ENCODE peak calls at places on chromosomes 16 and 17, in five cellular contexts. One of them, this sample, is unnamed.

GRCh38 chr17:61562287-61562686 is 28.7 kb downstream of the NACA2 start:
- DNase-seq in brain microvascular endothelial cell: no peak
- DNase-seq in AG09319: no peak
- DNase-seq in activated B cell treated with CpG ODN at 0.5 μM for 24 hours: no peak
- DNase-seq in endothelial cell of umbilical vein: no peak
- DNase-seq in this sample: no peak

GRCh38 chr16:57395026-57395425 is 9.5 kb upstream of the CCL17 start:
- DNase-seq in brain microvascular endothelial cell: no peak
- DNase-seq in AG09319: no peak
- DNase-seq in activated B cell treated with CpG ODN at 0.5 μM for 24 hours: no peak
- DNase-seq in endothelial cell of umbilical vein: no peak
- DNase-seq in this sample: no peak

GRCh38 chr17:55340171-55340570 is 75.4 kb downstream of the HLF start:
- DNase-seq in brain microvascular endothelial cell: no peak
- DNase-seq in AG09319: no peak
- DNase-seq in activated B cell treated with CpG ODN at 0.5 μM for 24 hours: no peak
- DNase-seq in endothelial cell of umbilical vein: no peak
- DNase-seq in this sample: no peak

GRCh38 chr16:31181102-31181830 is 1.3 kb downstream of the FUS start:
- DNase-seq in brain microvascular endothelial cell: no peak
- DNase-seq in AG09319: no peak
- DNase-seq in activated B cell treated with CpG ODN at 0.5 μM for 24 hours: peak; percentile 32
- DNase-seq in endothelial cell of umbilical vein: peak; percentile 29
- DNase-seq in this sample: no peak

GRCh38 chr16:88906020-88906419 is 39.6 kb upstream of the PABPN1L start:
- DNase-seq in brain microvascular endothelial cell: no peak
- DNase-seq in AG09319: no peak
- DNase-seq in activated B cell treated with CpG ODN at 0.5 μM for 24 hours: no peak
- DNase-seq in endothelial cell of umbilical vein: no peak
- DNase-seq in this sample: no peak

GRCh38 chr16:66521951-66522771 is 27.8 kb downstream of the TK2 start:
- DNase-seq in brain microvascular endothelial cell: peak; percentile 87
- DNase-seq in AG09319: no peak
- DNase-seq in activated B cell treated with CpG ODN at 0.5 μM for 24 hours: peak; percentile 62
- DNase-seq in endothelial cell of umbilical vein: peak; percentile 81
- DNase-seq in this sample: no peak

GRCh38 chr16:79415983-79416641 is 184.4 kb downstream of the MAF start:
- DNase-seq in brain microvascular endothelial cell: no peak
- DNase-seq in AG09319: no peak
- DNase-seq in activated B cell treated with CpG ODN at 0.5 μM for 24 hours: no peak
- DNase-seq in endothelial cell of umbilical vein: no peak
- DNase-seq in this sample: no peak

GRCh38 chr16:49592507-49593422 is 219.2 kb downstream of the C16orf78 start:
- DNase-seq in brain microvascular endothelial cell: no peak
- DNase-seq in AG09319: no peak
- DNase-seq in activated B cell treated with CpG ODN at 0.5 μM for 24 hours: no peak
- DNase-seq in endothelial cell of umbilical vein: peak; percentile 33
- DNase-seq in this sample: peak; percentile 66

GRCh38 chr17:82003411-82004381 is 19.0 kb downstream of the CENPX start:
- DNase-seq in brain microvascular endothelial cell: peak; percentile 93
- DNase-seq in AG09319: peak; percentile 68
- DNase-seq in activated B cell treated with CpG ODN at 0.5 μM for 24 hours: no peak
- DNase-seq in endothelial cell of umbilical vein: peak; percentile 93
- DNase-seq in this sample: no peak
- TF ChIP-seq CTCF in brain microvascular endothelial cell: no peak
- TF ChIP-seq CTCF in AG09319: no peak
- TF ChIP-seq CTCF in activated B cell treated with CpG ODN at 0.5 μM for 24 hours: no peak
- TF ChIP-seq CTCF in endothelial cell of umbilical vein: no peak
- TF ChIP-seq CTCF in this sample: no peak

DNA sequence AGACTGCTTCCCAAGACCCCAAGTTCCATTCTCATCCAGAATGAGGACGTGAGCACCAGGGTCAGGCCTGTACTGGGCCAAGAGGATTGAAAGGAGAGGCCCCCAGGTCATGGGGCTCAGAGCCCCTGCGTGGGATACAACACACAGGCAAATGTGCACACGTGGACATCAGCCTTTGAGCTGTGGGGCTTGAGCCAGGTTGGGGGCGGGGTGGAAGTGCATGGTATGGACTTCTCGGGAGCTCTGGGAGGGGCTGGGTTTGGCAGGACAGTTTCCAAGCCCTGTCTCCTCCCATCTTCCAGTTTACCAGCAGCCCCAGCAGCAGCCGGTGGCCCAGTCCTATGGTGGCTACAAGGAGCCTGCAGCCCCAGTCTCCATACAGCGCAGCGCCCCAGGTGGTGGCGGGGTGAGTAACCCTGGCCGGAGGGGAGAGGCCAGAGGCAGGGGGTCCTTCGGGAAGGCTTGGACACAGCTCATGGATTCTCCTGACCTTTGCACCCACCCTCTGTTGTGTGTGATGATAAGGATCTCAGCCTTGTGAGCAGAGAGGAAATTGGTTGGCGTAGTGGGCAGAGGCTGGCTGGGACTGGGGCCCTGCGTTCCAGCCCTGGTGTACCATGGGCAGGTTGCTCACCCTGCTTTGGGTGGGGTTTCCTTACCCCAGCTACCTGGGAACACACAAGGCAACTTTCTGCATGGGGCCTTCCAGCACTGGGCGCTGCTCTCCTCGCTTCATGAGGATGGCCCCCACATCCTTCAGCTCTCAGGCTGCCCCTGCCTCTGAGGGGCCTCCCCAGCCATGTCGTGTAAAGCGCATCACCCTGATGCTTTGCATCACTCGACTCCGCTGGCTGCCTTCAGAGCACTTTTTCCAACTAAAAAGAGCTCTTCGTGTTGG is 10.4 kb upstream of the LASP1NB start:
- DNase-seq in brain microvascular endothelial cell: no peak
- DNase-seq in AG09319: no peak
- DNase-seq in activated B cell treated with CpG ODN at 0.5 μM for 24 hours: peak; percentile 10
- DNase-seq in endothelial cell of umbilical vein: no peak
- DNase-seq in this sample: peak; percentile 54
- TF ChIP-seq CTCF in brain microvascular endothelial cell: no peak
- TF ChIP-seq CTCF in AG09319: no peak
- TF ChIP-seq CTCF in activated B cell treated with CpG ODN at 0.5 μM for 24 hours: no peak
- TF ChIP-seq CTCF in endothelial cell of umbilical vein: no peak
- TF ChIP-seq CTCF in this sample: no peak

DNA sequence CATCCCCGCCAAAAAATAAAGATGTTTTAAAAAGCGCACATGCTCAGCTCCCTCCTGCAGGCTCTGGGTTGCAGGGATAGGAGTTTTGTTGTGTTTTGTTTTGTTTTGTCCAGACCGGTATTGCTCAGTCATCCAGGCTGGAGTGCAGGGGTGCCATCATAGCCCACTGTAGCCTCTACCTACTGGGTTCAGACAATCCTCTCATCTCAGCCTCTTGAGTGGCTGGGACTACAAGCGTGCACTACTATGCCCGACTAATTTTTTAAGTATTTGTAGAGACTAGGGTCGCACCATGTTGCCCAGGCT is 661 bp downstream of the WWOX start:
- DNase-seq in brain microvascular endothelial cell: no peak
- DNase-seq in AG09319: no peak
- DNase-seq in activated B cell treated with CpG ODN at 0.5 μM for 24 hours: no peak
- DNase-seq in endothelial cell of umbilical vein: no peak
- DNase-seq in this sample: no peak
- TF ChIP-seq CTCF in brain microvascular endothelial cell: no peak
- TF ChIP-seq CTCF in AG09319: no peak
- TF ChIP-seq CTCF in activated B cell treated with CpG ODN at 0.5 μM for 24 hours: no peak
- TF ChIP-seq CTCF in endothelial cell of umbilical vein: no peak
- TF ChIP-seq CTCF in this sample: no peak

GRCh38 chr17:35025541-35025940 is 38.0 kb downstream of the RFFL start:
- DNase-seq in brain microvascular endothelial cell: no peak
- DNase-seq in AG09319: no peak
- DNase-seq in activated B cell treated with CpG ODN at 0.5 μM for 24 hours: no peak
- DNase-seq in endothelial cell of umbilical vein: no peak
- DNase-seq in this sample: no peak

GRCh38 chr17:35019386-35020179 is 39.3 kb downstream of the LIG3 start:
- DNase-seq in brain microvascular endothelial cell: no peak
- DNase-seq in AG09319: no peak
- DNase-seq in activated B cell treated with CpG ODN at 0.5 μM for 24 hours: no peak
- DNase-seq in endothelial cell of umbilical vein: no peak
- DNase-seq in this sample: no peak

GRCh38 chr17:35023538-35023937 is 40.0 kb downstream of the RFFL start:
- DNase-seq in brain microvascular endothelial cell: no peak
- DNase-seq in AG09319: no peak
- DNase-seq in activated B cell treated with CpG ODN at 0.5 μM for 24 hours: no peak
- DNase-seq in endothelial cell of umbilical vein: no peak
- DNase-seq in this sample: no peak

GRCh38 chr17:35021520-35022380 is 41.4 kb downstream of the LIG3 start:
- DNase-seq in brain microvascular endothelial cell: no peak
- DNase-seq in AG09319: no peak
- DNase-seq in activated B cell treated with CpG ODN at 0.5 μM for 24 hours: no peak
- DNase-seq in endothelial cell of umbilical vein: no peak
- DNase-seq in this sample: no peak

DNA sequence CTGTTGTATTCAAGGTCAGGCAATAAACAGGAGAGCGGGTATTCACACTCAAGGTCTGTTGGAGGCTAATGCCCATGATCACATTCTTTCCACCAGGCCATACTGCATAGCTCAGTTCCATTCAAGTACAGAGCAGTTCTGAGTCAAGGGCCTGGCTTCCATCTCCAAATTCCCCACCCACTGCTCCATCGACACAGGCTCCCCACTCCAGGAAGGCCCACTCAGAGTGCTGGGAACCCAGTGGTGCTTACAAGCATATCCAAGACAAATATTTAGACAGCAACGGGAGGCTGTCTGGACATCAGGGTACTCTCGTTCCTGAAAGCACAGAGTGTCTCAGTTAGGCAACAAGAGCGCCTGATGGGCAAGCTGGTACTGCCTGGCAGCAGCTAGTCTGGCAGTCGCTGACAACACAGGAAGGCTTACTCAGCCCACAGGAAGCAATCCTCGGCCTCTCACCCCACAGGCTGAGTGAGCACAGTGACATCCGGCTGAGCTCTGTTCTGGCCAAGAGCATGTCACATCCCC is 40.9 kb downstream of the RFFL start:
- DNase-seq in brain microvascular endothelial cell: peak; percentile 97
- DNase-seq in AG09319: peak; percentile 30
- DNase-seq in activated B cell treated with CpG ODN at 0.5 μM for 24 hours: peak; percentile 25
- DNase-seq in endothelial cell of umbilical vein: peak; percentile 95
- DNase-seq in this sample: no peak
- TF ChIP-seq CTCF in brain microvascular endothelial cell: peak; percentile 59
- TF ChIP-seq CTCF in AG09319: no peak
- TF ChIP-seq CTCF in activated B cell treated with CpG ODN at 0.5 μM for 24 hours: no peak
- TF ChIP-seq CTCF in endothelial cell of umbilical vein: peak; percentile 12
- TF ChIP-seq CTCF in this sample: no peak

GRCh38 chr16:30068750-30069574 is 3.4 kb downstream of the ALDOA start:
- DNase-seq in brain microvascular endothelial cell: no peak
- DNase-seq in AG09319: no peak
- DNase-seq in activated B cell treated with CpG ODN at 0.5 μM for 24 hours: peak; percentile 48
- DNase-seq in endothelial cell of umbilical vein: peak; percentile 46
- DNase-seq in this sample: no peak
- TF ChIP-seq CTCF in brain microvascular endothelial cell: peak; percentile 75
- TF ChIP-seq CTCF in AG09319: peak; percentile 45
- TF ChIP-seq CTCF in activated B cell treated with CpG ODN at 0.5 μM for 24 hours: no peak
- TF ChIP-seq CTCF in endothelial cell of umbilical vein: peak; percentile 67
- TF ChIP-seq CTCF in this sample: peak; percentile 68